ENCODE peak calls at places on chromosome 14, in five cellular contexts. N is GM23248, D is OCI-LY7, L is hepatocyte, T is neural progenitor cell. V is an unnamed sample. For H3K36me3, the result is how much of the 10 kb centered on the place peaks cover.

GRCh38 chr14:75864352-75864751 is 117.4 kb downstream of the TGFB3 start:
- DNase-seq in N (peak), D (no peak), L (no peak), T (no peak), V (peak)

GRCh38 chr14:23300687-23301223 is 1.9 kb downstream of the PPP1R3E start:
- DNase-seq in N (peak), D (peak), L (peak), T (peak), V (peak)

GRCh38 chr14:94598816-94599655 is 13.2 kb upstream of the SERPINA3 start:
- DNase-seq in N (peak), D (no peak), L (peak), T (peak), V (peak)

GRCh38 chr14:61965030-61965745 is 203.0 kb downstream of the SNAPC1 start:
- DNase-seq in N (peak), D (no peak), L (peak), T (no peak), V (peak)

GRCh38 chr14:98514016-98514415 is 758.0 kb downstream of the BCL11B start:
- DNase-seq in N (no peak), D (no peak), L (no peak), T (no peak), V (no peak)

GRCh38 chr14:102769049-102769327 is 8.3 kb upstream of the TRAF3 start:
- DNase-seq in N (no peak), D (no peak), L (no peak), T (no peak), V (no peak)

GRCh38 chr14:51182166-51182565 is 57.9 kb upstream of the TMX1 start:
- DNase-seq in N (peak), D (no peak), L (no peak), T (no peak), V (peak)

GRCh38 chr14:52427460-52427859 is 113.3 kb downstream of the PTGER2 start:
- DNase-seq in N (no peak), D (no peak), L (no peak), T (no peak), V (no peak)

GRCh38 chr14:103715052-103716000 is at the start of the genes XRCC3 and ZFYVE21:
- DNase-seq in N (peak), D (peak), L (peak), T (peak), V (peak)

GRCh38 chr14:77212933-77213656 is 31.5 kb downstream of the TMEM63C start:
- DNase-seq in N (peak), D (peak), L (peak), T (peak), V (peak)

GRCh38 chr14:58275527-58276190 is 22.7 kb upstream of the ARID4A start:
- DNase-seq in N (no peak), D (no peak), L (no peak), T (no peak), V (no peak)
- TF ChIP-seq EZH2phosphoT487 in N (no peak), D (no peak), L (no peak), T (no peak), V (no peak)

DNA sequence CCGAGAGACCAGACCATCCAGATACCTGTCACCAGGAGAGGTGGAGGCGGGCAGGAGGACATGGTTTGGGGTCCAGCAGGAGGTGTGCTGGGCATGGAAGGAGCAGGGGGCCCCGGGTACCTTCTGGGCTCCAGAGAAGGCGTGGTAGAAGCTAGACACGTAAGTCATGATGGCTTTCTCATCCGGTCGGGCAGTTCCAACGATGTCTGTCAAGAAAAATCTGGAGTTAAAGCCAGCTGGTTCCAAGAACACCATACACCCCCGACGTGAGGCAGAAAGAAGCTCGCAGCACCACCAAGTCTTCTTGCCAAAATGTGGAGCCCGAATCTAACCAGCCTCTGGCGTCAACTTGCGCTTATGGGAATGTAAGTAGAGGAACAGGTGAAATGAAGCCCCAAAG is 76.7 kb downstream of the ACTN1 start:
- DNase-seq in N (no peak), D (no peak), L (no peak), T (no peak), V (no peak)
- H3K36me3 ChIP-seq in N (half or more), D (under half), L (under half), T (under half), V (half or more)

GRCh38 chr14:55366271-55366670 is 45.4 kb downstream of the ATG14 start:
- DNase-seq in N (peak), D (no peak), L (peak), T (no peak), V (peak)
- TF ChIP-seq EZH2phosphoT487 in N (no peak), D (no peak), L (no peak), T (no peak), V (no peak)

DNA sequence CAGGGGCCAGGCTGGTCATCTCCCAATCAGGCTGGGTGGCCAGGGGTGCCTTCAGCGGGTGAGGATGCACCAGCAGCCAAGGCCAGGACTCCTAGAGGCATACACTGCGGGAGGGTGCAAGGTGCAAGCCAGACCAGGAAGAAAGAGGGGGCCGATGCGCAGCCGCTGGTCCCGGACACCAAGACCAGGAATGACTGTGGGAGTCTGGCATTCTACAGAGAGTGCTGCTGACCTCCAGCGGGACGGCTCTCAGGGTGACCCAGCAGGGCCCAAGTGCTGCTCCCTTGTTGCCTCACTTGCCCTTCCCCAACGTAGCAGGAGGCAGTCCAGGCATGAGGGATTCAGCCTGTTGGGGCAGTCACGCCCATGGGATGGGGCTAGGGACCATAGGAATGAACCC is 35.8 kb downstream of the DEGS2 start:
- DNase-seq in N (no peak), D (no peak), L (no peak), T (no peak), V (no peak)
- H3K36me3 ChIP-seq in N (under half), D (under half), L (under half), T (under half), V (under half)

GRCh38 chr14:92512807-92513203 is 776 bp upstream of the RIN3 start:
- DNase-seq in N (no peak), D (no peak), L (no peak), T (no peak), V (no peak)

GRCh38 chr14:92514844-92515509 is 1.4 kb downstream of the RIN3 start:
- DNase-seq in N (peak), D (no peak), L (no peak), T (no peak), V (no peak)

GRCh38 chr14:92513204-92513965 is at the start of gene RIN3:
- DNase-seq in N (peak), D (no peak), L (peak), T (peak), V (peak)

GRCh38 chr14:92515510-92516343 is 2.1 kb downstream of the RIN3 start:
- DNase-seq in N (no peak), D (no peak), L (no peak), T (no peak), V (no peak)

GRCh38 chr14:92513966-92514843 is 624 bp downstream of the RIN3 start:
- DNase-seq in N (peak), D (no peak), L (peak), T (peak), V (no peak)
- TF ChIP-seq EZH2phosphoT487 in N (no peak), D (no peak), L (no peak), T (peak), V (no peak)

GRCh38 chr14:35113308-35113950 is 8.4 kb downstream of the PPP2R3C start:
- DNase-seq in N (no peak), D (no peak), L (no peak), T (no peak), V (no peak)

GRCh38 chr14:35121026-35121886 is 534 bp downstream of the PPP2R3C start:
- DNase-seq in N (peak), D (no peak), L (peak), T (no peak), V (no peak)

GRCh38 chr14:35114036-35114435 is 7.8 kb downstream of the PPP2R3C start:
- DNase-seq in N (peak), D (no peak), L (no peak), T (no peak), V (peak)

GRCh38 chr14:35116242-35116641 is 5.5 kb downstream of the PPP2R3C start:
- DNase-seq in N (no peak), D (no peak), L (no peak), T (no peak), V (no peak)

GRCh38 chr14:35117112-35117511 is 4.7 kb downstream of the PPP2R3C start:
- DNase-seq in N (no peak), D (no peak), L (peak), T (no peak), V (no peak)
- H3K36me3 ChIP-seq in N (under half), D (under half), L (under half), T (under half), V (under half)

GRCh38 chr14:72678360-72678759 is 215.5 kb downstream of the DPF3 start:
- DNase-seq in N (peak), D (no peak), L (no peak), T (no peak), V (peak)
- TF ChIP-seq EZH2phosphoT487 in N (no peak), D (no peak), L (no peak), T (no peak), V (no peak)

V was measured in PC-3.